ENCODE peak calls at places on chromosomes 3 and 15, in eight cellular contexts. I, S, Q, T, R, M, D and C are unnamed samples.

GRCh38 chr3:16697437-16698258 is 92.4 kb upstream of the DAZL start:
- DNase-seq in R (no peak), D (peak; percentile 38), T (no peak), S (no peak), I (no peak), M (no peak), Q (no peak), C (no peak)

GRCh38 chr15:82093774-82094211 is 48.0 kb upstream of the MEX3B start:
- DNase-seq in S (no peak), Q (no peak), D (no peak), T (no peak), M (peak; percentile 40), R (no peak), I (no peak), C (no peak)

GRCh38 chr3:152376351-152377183 is 107.8 kb downstream of the MBNL1 start:
- DNase-seq in D (peak; percentile 74), M (no peak), S (peak; percentile 26), T (no peak), R (peak; percentile 97), I (no peak), Q (no peak), C (no peak)

GRCh38 chr3:136932978-136933812 is 24.6 kb upstream of the IL20RB start:
- DNase-seq in Q (no peak), M (no peak), D (no peak), S (no peak), I (no peak), T (no peak), R (no peak), C (peak; percentile 25)

GRCh38 chr3:128285042-128285924 is 132.0 kb downstream of the EEFSEC start:
- DNase-seq in Q (no peak), R (no peak), D (peak; percentile 53), M (no peak), I (no peak), S (no peak), T (no peak), C (no peak)

GRCh38 chr15:51863131-51863530 is 33.7 kb downstream of the TMOD3 start:
- DNase-seq in M (no peak), I (no peak), T (no peak), D (no peak), R (no peak), S (no peak), Q (no peak), C (no peak)

GRCh38 chr3:69113536-69113935 is 8.9 kb downstream of the LMOD3 start:
- DNase-seq in I (no peak), T (no peak), D (no peak), R (no peak), Q (no peak), S (no peak), M (no peak), C (no peak)

GRCh38 chr3:126034481-126035361 is 49.2 kb downstream of the SLC41A3 start:
- DNase-seq in M (no peak), I (no peak), T (peak; percentile 24), Q (no peak), R (no peak), D (no peak), S (no peak), C (no peak)

GRCh38 chr3:125229168-125229567 is 16.6 kb upstream of the SLC12A8 start:
- DNase-seq in S (no peak), M (no peak), R (no peak), Q (no peak), T (no peak), D (no peak), I (no peak), C (no peak)

GRCh38 chr15:77094397-77095030 is 23.6 kb upstream of the TSPAN3 start:
- DNase-seq in T (no peak), M (no peak), D (no peak), R (no peak), Q (no peak), I (no peak), S (no peak), C (no peak)

GRCh38 chr3:9339750-9340449 is 23.0 kb upstream of the THUMPD3 start:
- DNase-seq in T (no peak), I (peak; percentile 12), R (no peak), M (no peak), Q (no peak), D (no peak), S (no peak), C (no peak)

GRCh38 chr15:85495096-85495495 is 114.7 kb downstream of the AKAP13 start:
- DNase-seq in D (no peak), M (no peak), Q (no peak), R (no peak), T (no peak), I (no peak), S (no peak), C (no peak)

GRCh38 chr15:63089260-63090043 is 32.2 kb upstream of the LACTB start:
- DNase-seq in T (no peak), I (no peak), Q (no peak), M (no peak), R (no peak), D (no peak), S (peak; percentile 38), C (no peak)

GRCh38 chr15:101487060-101487459 is 2.4 kb downstream of the PCSK6 start:
- DNase-seq in D (no peak), T (no peak), M (no peak), I (no peak), R (no peak), Q (no peak), S (no peak), C (no peak)

GRCh38 chr3:11238057-11238456 is 34.1 kb upstream of the ATG7 start:
- DNase-seq in T (no peak), D (no peak), S (no peak), I (peak; percentile 13), Q (no peak), M (no peak), R (no peak), C (no peak)

DNA sequence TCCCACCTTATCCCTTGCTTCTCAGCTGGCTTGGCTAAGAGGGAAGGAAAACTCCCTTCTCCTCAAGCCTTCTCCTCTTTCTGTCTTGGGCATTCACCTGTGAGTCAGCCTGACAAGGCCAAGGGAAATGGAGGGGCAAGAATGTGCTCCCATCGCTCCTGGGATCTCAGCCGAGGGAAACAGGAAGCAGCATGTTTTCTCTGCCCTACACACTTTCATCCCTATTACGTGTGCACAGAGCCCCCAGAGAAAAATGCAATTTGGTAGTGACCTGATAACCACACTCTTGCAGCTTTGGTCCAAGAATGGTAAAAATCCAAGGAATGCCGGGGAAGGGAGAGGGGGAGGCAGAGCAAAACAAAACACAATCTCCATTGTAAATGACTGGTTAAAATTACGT is 32.9 kb upstream of the MTMR10 start:
- DNase-seq in T (no peak), S (no peak), I (peak; percentile 16), Q (no peak), D (no peak), M (no peak), R (no peak), C (no peak)
- TF ChIP-seq POLR2AphosphoS5 in T (no peak), S (no peak), I (no peak), Q (no peak), D (no peak), M (no peak), R (no peak), C (peak; percentile 8)

DNA sequence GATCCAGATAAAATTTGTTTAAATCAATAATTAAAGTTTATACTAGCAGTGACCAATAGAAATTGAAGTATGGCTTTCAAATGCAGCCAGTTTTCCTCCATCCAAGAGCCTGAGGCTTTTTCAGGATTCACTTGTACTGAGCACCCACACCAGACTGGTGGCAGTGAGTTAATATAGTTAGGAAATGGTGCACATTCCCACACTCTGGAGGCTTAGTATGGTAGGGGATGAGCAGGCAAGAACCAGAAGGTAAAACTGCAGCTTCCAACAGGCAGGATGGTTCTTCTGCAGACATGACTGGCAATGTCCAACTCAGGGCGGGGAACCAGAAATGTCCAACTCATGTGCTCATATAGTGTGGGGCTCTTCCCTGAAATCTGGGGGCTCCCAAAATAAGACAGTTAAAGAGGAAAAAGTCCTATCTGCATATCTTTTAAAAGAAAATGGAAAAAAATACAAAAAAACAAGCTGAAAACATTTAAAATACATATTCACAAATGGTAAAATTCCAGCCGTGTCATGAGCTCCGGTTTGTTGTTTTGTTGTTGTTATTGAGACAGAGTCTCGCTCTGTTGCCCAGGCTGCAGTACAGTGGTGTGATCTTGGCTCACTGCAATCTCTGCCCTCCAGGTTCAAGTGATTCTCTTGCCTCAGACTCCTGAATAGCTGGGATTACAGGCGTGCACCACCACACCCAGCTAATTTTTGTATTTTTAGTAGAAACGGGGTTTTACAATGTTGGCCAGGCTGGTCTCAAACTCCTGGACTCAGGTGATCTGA is 18.4 kb upstream of the ZNF445 start:
- DNase-seq in D (no peak), Q (no peak), S (no peak), T (no peak), M (no peak), R (no peak), I (no peak), C (no peak)
- H3K9me3 ChIP-seq in D (peaks cover 89% of the 10 kb centered on the region), Q (peaks cover 34% of the 10 kb centered on the region), S (peaks cover 37% of the 10 kb centered on the region), T (peaks cover 98% of the 10 kb centered on the region), M (peaks cover 24% of the 10 kb centered on the region), R (peaks cover 20% of the 10 kb centered on the region), I (peaks cover 5% of the 10 kb centered on the region), C (no peaks in the 10 kb centered on the region)

GRCh38 chr3:48687220-48687678 is 1.5 kb upstream of the NCKIPSD start:
- DNase-seq in M (no peak), R (no peak), T (no peak), D (no peak), I (no peak), S (no peak), Q (no peak), C (no peak)

GRCh38 chr3:48685603-48686511 is at the start of gene NCKIPSD:
- DNase-seq in T (peak; percentile 94), I (peak; percentile 60), Q (peak; percentile 90), S (peak; percentile 92), M (peak; percentile 91), D (peak; percentile 98), R (peak; percentile 30), C (peak; percentile 86)

GRCh38 chr3:48685293-48685602 is 467 bp downstream of the NCKIPSD start:
- DNase-seq in R (no peak), T (no peak), Q (no peak), I (no peak), S (no peak), D (no peak), M (no peak), C (no peak)

GRCh38 chr3:48688032-48688736 is 2.5 kb upstream of the NCKIPSD start:
- DNase-seq in R (no peak), S (no peak), T (no peak), Q (no peak), I (no peak), D (no peak), M (no peak), C (no peak)

GRCh38 chr3:48686538-48687219 is 964 bp upstream of the NCKIPSD start:
- DNase-seq in S (no peak), T (no peak), M (no peak), R (no peak), I (no peak), D (no peak), Q (no peak), C (no peak)
- TF ChIP-seq POLR2AphosphoS5 in S (no peak), T (no peak), M (no peak), R (no peak), I (no peak), D (no peak), Q (no peak), C (no peak)

DNA sequence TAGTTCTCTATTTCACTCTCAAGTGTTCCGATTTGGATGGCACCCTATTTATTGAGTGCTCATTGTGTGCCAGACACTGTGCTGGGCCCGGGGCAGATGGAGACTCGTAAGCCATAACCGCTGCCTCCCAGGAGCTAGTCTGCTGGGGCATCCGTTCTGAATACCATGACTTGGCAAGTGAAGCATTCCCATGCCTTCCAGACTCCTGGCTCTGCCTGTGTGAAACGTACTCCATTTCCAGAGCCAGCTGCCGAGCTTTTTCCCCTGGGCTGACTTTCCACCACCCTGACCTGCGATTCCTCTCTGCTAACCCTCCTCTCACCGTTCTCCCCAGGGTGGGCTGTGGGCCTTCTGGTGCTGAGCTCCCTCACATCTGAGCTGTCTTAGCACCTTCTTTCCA is 303.1 kb upstream of the CTDSPL start:
- DNase-seq in R (no peak), M (no peak), I (no peak), S (no peak), T (no peak), D (no peak), Q (no peak), C (no peak)
- H3K9me3 ChIP-seq in R (no peaks in the 10 kb centered on the region), M (no peaks in the 10 kb centered on the region), I (no peaks in the 10 kb centered on the region), S (no peaks in the 10 kb centered on the region), T (no peaks in the 10 kb centered on the region), D (no peaks in the 10 kb centered on the region), Q (no peaks in the 10 kb centered on the region), C (no peaks in the 10 kb centered on the region)